ENCODE peak calls at places on chromosome 22, in four cellular contexts. U, H, J and X are unnamed samples.

GRCh38 chr22:47309946-47310345 is 547.5 kb downstream of the TBC1D22A start:
- DNase-seq in U (no peak), H (no peak), J (no peak), X (no peak)

GRCh38 chr22:19708323-19709011 is 5.8 kb upstream of the SEPTIN5 start:
- DNase-seq in U (no peak), H (no peak), J (peak; percentile 65), X (no peak)

GRCh38 chr22:19456541-19456940 is 9.0 kb upstream of the C22orf39 start:
- DNase-seq in U (no peak), H (no peak), J (no peak), X (no peak)

GRCh38 chr22:19579880-19580279 is 55.7 kb upstream of the CLDN5 start:
- DNase-seq in U (no peak), H (no peak), J (no peak), X (no peak)

GRCh38 chr22:42313804-42314581 is 43.5 kb upstream of the TCF20 start:
- DNase-seq in U (peak; percentile 46), H (peak; percentile 91), J (no peak), X (peak; percentile 61)

GRCh38 chr22:17554814-17555213 is 8.5 kb upstream of the SLC25A18 start:
- DNase-seq in U (no peak), H (no peak), J (no peak), X (no peak)

GRCh38 chr22:46367707-46368191 is 32.2 kb downstream of the TRMU start:
- DNase-seq in U (peak; percentile 46), H (peak; percentile 82), J (peak; percentile 86), X (peak; percentile 54)

GRCh38 chr22:46830001-46830715 is 67.7 kb downstream of the TBC1D22A start:
- DNase-seq in U (no peak), H (no peak), J (peak; percentile 76), X (no peak)

GRCh38 chr22:27108425-27109114 is 451.2 kb downstream of the MIAT start:
- DNase-seq in U (no peak), H (no peak), J (peak; percentile 87), X (no peak)

GRCh38 chr22:17891427-17892167 is 117.3 kb upstream of the BID start:
- DNase-seq in U (no peak), H (peak; percentile 56), J (no peak), X (no peak)

GRCh38 chr22:36457688-36458450 is 23.6 kb downstream of the TXN2 start:
- DNase-seq in U (no peak), H (no peak), J (peak; percentile 88), X (no peak)

GRCh38 chr22:36285545-36285944 is 32.6 kb downstream of the APOL1 start:
- DNase-seq in U (no peak), H (no peak), J (no peak), X (no peak)

GRCh38 chr22:17114958-17115235 is 6.3 kb downstream of the TMEM121B start:
- DNase-seq in U (no peak), H (no peak), J (peak; percentile 30), X (no peak)

GRCh38 chr22:24694971-24695928 is 79.3 kb downstream of the PIWIL3 start:
- DNase-seq in U (no peak), H (no peak), J (peak; percentile 65), X (no peak)

GRCh38 chr22:47327241-47327640 is 564.8 kb downstream of the TBC1D22A start:
- DNase-seq in U (no peak), H (no peak), J (no peak), X (no peak)

GRCh38 chr22:32474635-32475427 is at the start of gene FBXO7:
- DNase-seq in U (no peak), H (peak; percentile 98), J (peak; percentile 98), X (peak; percentile 84)

GRCh38 chr22:32473388-32473952 is 1.1 kb upstream of the FBXO7 start:
- DNase-seq in U (no peak), H (peak; percentile 64), J (no peak), X (peak; percentile 65)

GRCh38 chr22:32476286-32476685 is 1.7 kb downstream of the FBXO7 start:
- DNase-seq in U (no peak), H (no peak), J (no peak), X (peak; percentile 16)

GRCh38 chr22:32476804-32477203 is 2.2 kb downstream of the FBXO7 start:
- DNase-seq in U (no peak), H (no peak), J (no peak), X (no peak)

GRCh38 chr22:32475428-32476010 is 908 bp downstream of the FBXO7 start:
- DNase-seq in U (no peak), H (peak; percentile 60), J (peak; percentile 76), X (no peak)
- H3K27ac ChIP-seq in U (peak overlapping the region; percentile 86), H (no peak overlapping the region), J (peak overlapping the region; percentile 98), X (peak overlapping the region; percentile 95)

GRCh38 chr22:49935561-49935960 is 17.1 kb downstream of the CRELD2 start:
- DNase-seq in U (no peak), H (no peak), J (no peak), X (no peak)

GRCh38 chr22:49936018-49936972 is 17.9 kb downstream of the CRELD2 start:
- DNase-seq in U (no peak), H (peak; percentile 52), J (peak; percentile 97), X (peak; percentile 91)

GRCh38 chr22:49937758-49938564 is 19.5 kb downstream of the CRELD2 start:
- DNase-seq in U (no peak), H (no peak), J (no peak), X (no peak)

GRCh38 chr22:49938565-49939136 is 20.2 kb downstream of the CRELD2 start:
- DNase-seq in U (no peak), H (no peak), J (no peak), X (no peak)

DNA sequence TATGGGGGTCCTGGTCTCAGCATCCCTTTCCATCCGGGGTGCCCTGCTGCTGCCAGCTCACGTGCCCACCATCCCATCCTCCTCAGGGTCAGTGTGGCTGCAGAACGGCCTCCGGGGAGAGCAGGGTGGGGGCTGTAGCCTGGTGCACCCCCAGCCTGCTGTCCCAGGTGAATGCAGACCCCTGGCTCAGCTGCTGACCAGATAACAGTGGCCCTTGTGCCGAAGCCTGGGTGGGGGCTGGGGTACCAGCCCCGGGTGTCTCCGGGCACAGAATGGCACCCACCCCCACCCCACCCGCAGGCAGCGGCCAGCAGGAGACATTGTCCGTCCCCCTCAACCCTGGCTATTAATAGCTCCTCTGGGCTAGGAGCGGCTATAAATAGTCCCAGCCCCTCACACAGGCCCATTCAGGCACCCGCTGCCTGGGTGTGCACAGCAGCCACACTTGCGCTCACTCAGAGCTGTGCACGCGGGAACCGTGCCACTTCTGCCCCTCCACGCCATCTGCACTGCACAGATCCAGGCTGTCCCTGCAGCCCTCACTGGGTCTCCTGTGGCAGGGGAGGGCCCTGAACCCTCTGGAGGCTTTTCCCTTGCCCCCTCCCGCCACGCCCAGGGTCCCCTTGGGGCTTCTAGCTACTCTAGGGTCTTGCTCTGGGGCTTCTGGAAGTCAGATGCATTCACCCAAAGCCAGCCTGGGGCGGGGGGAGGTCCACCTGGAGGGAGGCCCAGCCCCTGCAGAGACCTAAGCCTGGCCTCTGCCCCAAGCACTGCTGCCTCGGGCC is 18.7 kb downstream of the CRELD2 start:
- DNase-seq in U (no peak), H (no peak), J (no peak), X (no peak)
- H3K27ac ChIP-seq in U (peak overlapping the region; percentile 68), H (no peak overlapping the region), J (no peak overlapping the region), X (peak overlapping the region; percentile 90)

GRCh38 chr22:23285236-23285635 is 104.9 kb downstream of the BCR start:
- DNase-seq in U (no peak), H (no peak), J (no peak), X (no peak)
- H3K27ac ChIP-seq in U (no peak overlapping the region), H (no peak overlapping the region), J (no peak overlapping the region), X (no peak overlapping the region)

DNA sequence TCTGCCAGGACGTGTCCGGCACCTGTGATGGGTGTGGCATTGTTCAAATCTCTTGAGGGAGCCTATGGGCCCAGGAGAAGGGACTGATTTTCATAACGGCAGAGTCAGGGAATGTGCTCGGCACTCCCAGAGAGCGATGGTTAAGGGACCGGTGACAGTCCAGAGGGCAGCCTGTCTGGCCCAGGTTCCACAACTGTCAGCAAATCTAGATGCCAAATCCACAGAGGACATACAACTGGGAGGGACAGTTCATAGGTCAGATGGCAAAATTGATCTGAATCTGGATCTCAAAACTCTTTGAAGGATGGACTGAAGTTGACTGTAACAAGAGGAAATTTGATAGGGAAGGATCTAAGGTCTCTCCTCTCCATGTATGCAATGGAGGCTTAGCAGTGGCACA is 7.5 kb downstream of the SEC14L2 start:
- DNase-seq in U (no peak), H (no peak), J (no peak), X (no peak)
- H3K27ac ChIP-seq in U (no peak overlapping the region), H (no peak overlapping the region), J (no peak overlapping the region), X (no peak overlapping the region)

GRCh38 chr22:37774728-37775127 is 33.0 kb upstream of the GCAT start:
- DNase-seq in U (no peak), H (no peak), J (no peak), X (no peak)

GRCh38 chr22:37777122-37777687 is 30.5 kb upstream of the GCAT start:
- DNase-seq in U (no peak), H (no peak), J (no peak), X (no peak)

GRCh38 chr22:37778370-37779009 is 29.2 kb upstream of the GCAT start:
- DNase-seq in U (no peak), H (no peak), J (no peak), X (no peak)

GRCh38 chr22:37776639-37777005 is 31.1 kb upstream of the GCAT start:
- DNase-seq in U (no peak), H (no peak), J (no peak), X (no peak)

GRCh38 chr22:37775785-37776638 is 31.7 kb upstream of the GCAT start:
- DNase-seq in U (no peak), H (no peak), J (no peak), X (no peak)
- H3K27ac ChIP-seq in U (no peak overlapping the region), H (no peak overlapping the region), J (no peak overlapping the region), X (no peak overlapping the region)

DNA sequence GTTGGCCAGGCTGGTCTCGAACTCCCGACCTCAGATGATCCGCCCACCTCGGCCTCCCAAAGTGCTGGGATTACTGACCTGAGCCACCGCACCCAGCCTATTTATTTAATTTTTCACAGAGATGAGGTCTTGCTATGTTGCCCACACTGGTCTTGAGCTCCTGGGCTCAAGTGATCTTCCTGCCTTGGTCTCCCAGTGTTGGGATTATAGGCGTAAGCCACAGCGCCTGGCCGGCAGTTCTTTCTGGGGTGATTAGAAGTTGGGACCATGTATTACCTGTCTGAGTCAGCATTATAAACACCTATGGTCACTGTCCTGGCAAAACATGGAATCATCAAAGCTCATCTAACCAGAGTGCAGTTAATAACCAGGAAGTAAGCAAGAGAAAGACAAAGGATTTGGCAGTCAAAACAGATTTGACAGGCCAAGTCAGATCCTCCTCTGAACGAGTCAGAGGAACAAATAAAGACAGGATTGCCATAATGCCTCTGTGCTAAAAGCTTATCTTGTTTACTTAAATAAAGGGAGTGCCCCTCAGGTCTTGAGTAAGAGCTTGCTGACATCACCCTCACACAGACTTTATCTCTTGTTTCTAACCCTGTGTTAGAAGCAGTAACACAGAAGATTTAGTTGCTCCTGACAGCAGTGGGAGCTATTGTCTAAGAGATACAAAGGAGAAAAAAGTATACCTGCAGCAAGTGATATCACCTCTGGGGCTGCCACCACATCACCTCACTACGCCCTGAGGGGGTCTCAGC is 3.7 kb downstream of the SERPIND1 start:
- DNase-seq in U (no peak), H (no peak), J (no peak), X (no peak)
- H3K27ac ChIP-seq in U (no peak overlapping the region), H (no peak overlapping the region), J (no peak overlapping the region), X (no peak overlapping the region)

GRCh38 chr22:44312766-44313165 is at the start of gene SHISAL1:
- DNase-seq in U (no peak), H (no peak), J (no peak), X (no peak)
- H3K27ac ChIP-seq in U (no peak within 1 kb of the TSS), H (no peak within 1 kb of the TSS), J (no peak within 1 kb of the TSS), X (no peak within 1 kb of the TSS)

GRCh38 chr22:38735126-38735464 is 20.7 kb downstream of the SUN2 start:
- DNase-seq in U (no peak), H (no peak), J (no peak), X (no peak)
- H3K27ac ChIP-seq in U (no peak overlapping the region), H (no peak overlapping the region), J (no peak overlapping the region), X (no peak overlapping the region)

GRCh38 chr22:40396882-40397281 is 26.5 kb downstream of the SGSM3 start:
- DNase-seq in U (no peak), H (peak; percentile 60), J (peak; percentile 58), X (no peak)
- H3K27ac ChIP-seq in U (no peak overlapping the region), H (no peak overlapping the region), J (no peak overlapping the region), X (no peak overlapping the region)